ENCODE peak calls at places on chromosomes 5 and 9, in four cellular contexts. O is IMR-90, N is adrenal gland, S is transverse colon. Q is an unnamed sample.

GRCh38 chr5:158234323-158235158 is 375.6 kb upstream of the CLINT1 start:
- DNase-seq in N (no peak), O (no peak), S (no peak), Q (no peak)

GRCh38 chr5:141986072-141986471 is 17.2 kb downstream of the RNF14 start:
- DNase-seq in S (no peak), N (no peak), O (no peak), Q (no peak)

GRCh38 chr5:180007582-180007981 is 64.0 kb downstream of the RNF130 start:
- DNase-seq in O (no peak), N (peak), S (no peak), Q (no peak)

GRCh38 chr9:71036501-71036900 is 84.9 kb downstream of the TRPM3 start:
- DNase-seq in N (no peak), O (no peak), S (no peak), Q (peak)

GRCh38 chr5:133317558-133317957 is 265.7 kb downstream of the HSPA4 start:
- DNase-seq in S (no peak), N (peak), O (no peak), Q (no peak)

GRCh38 chr9:32554107-32554506 is 1.7 kb upstream of the TOPORS start:
- DNase-seq in O (peak), N (no peak), S (no peak), Q (no peak)

GRCh38 chr9:22645893-22646292 is 199.3 kb downstream of the DMRTA1 start:
- DNase-seq in S (no peak), O (peak), N (no peak), Q (no peak)

GRCh38 chr5:112121268-112121667 is 297.8 kb downstream of the EPB41L4A start:
- DNase-seq in S (no peak), N (no peak), O (peak), Q (no peak)

GRCh38 chr9:77511525-77511924 is 136.6 kb downstream of the GNA14 start:
- DNase-seq in O (no peak), S (no peak), N (no peak), Q (no peak)

GRCh38 chr9:69582018-69582417 is 90.2 kb downstream of the APBA1 start:
- DNase-seq in S (no peak), N (no peak), O (no peak), Q (no peak)

DNA sequence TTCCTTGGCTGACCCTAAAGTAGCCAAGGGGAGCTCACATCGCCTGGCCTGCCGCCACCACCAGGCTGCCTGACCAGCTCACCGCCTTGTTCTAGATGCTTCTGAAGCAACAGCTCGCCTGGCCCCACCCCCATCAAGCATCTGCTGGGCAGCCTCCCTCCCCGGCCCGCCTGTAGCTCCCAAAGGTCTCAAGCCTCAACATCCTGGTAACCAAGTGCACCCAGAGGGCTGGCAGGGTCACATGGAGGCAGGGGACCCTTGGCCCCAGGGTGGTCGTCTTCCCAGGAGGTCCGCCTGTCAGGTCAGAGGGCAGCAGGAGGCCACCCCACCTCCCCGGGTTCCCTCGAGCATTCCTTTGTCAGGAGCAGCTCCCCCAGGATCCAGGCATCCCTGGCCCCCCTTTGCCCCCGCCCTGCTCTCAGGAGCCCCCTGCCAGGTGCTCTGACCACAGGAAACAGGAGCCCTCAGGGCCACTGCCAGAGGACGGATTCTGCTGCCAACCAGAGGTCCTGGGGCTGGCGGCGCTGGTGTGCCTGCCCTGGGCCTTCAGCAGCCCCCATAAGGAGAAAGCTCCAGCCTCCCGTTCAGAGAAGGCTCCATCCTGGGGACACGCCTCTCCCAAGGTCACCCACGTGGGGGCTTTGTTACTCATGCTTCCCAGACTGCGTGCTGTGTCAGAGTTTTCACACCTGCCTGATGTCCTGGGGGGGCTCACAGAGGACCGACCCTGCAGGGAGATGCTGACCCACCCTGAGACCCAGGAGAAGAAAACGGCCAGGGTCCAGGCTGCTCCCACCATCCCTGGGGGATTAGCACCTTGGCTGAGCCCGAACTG is 3.5 kb upstream of the LRRC14B start:
- DNase-seq in O (no peak), N (no peak), S (no peak), Q (no peak)
- H3K4me3 ChIP-seq in O (no peak), N (no peak), S (peak), Q (no peak)

GRCh38 chr5:154857091-154857533 is 1.3 kb upstream of the CNOT8 start:
- DNase-seq in S (peak), O (no peak), N (no peak), Q (peak)
- TF ChIP-seq POLR2A in S (no peak), O (no peak), N (no peak), Q (no peak)

DNA sequence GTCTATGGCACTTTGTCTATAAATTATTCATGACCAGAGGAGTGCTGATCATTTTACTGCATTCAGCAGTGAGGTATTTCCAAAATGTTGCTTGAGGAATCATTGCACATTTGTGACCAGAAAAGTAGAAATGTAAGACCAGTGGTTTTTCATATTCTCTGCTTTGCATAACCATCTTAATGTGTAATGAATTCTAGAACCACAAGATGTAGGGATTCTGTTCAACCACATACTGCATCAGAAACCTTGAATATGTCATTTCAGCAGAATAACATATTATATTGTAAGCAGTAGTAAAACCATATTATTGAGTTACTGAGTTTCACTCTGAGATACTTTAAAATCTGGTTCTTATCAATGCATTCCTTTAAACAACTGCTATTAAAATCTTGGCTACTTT is 1243.4 kb downstream of the MAT2B start:
- DNase-seq in N (no peak), O (no peak), S (no peak), Q (no peak)
- H3K27ac ChIP-seq in N (no peak), O (no peak), S (no peak), Q (no peak)

GRCh38 chr9:21402387-21403247 is 6.3 kb upstream of the IFNA8 start:
- DNase-seq in O (no peak), N (no peak), S (no peak), Q (no peak)
- H3K4me3 ChIP-seq in O (no peak), N (no peak), S (peak), Q (no peak)

GRCh38 chr9:79673614-79674013 is 101.8 kb downstream of the TLE4 start:
- DNase-seq in N (no peak), O (no peak), S (no peak), Q (no peak)
- TF ChIP-seq POLR2A in N (no peak), O (no peak), S (no peak), Q (no peak)

GRCh38 chr9:6384732-6385131 is 28.3 kb upstream of the UHRF2 start:
- DNase-seq in N (no peak), O (no peak), S (no peak), Q (no peak)

GRCh38 chr9:6383551-6384225 is 29.3 kb upstream of the UHRF2 start:
- DNase-seq in N (no peak), S (no peak), O (peak), Q (no peak)

GRCh38 chr9:6382681-6383080 is 30.3 kb upstream of the UHRF2 start:
- DNase-seq in O (peak), N (no peak), S (no peak), Q (no peak)
- H3K27ac ChIP-seq in O (peak), N (no peak), S (no peak), Q (no peak)

DNA sequence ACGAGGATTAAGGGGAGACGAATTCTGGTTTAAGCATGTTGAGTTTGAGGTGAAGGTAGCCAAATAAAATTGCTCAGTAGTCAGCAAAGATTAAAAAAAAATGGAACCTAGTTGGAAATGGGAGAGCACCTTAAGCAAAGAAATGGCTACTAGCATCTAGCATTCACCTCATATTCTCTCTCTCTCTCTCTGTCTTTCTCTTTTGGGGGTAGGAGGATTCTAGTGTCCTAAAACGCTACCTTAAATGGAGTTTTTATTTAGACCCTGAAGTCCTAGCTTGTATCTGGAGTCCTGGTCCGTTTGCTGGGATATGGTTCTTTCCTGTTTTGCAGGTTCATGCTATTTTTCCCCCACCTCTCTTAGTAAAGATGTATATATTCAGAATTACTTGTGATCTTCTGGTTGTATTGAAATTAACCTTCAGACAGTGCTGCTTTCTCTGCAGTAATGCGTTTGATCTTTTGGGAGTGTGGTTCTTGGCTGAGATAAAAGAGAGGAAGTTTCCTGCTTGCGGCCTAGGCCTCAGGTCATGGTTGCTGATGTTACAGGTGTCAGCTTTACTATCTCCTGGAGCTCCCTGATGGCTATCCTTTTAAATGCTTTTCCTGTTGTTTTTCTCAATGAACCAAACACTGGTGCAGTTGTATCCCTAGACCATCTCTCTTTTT is 8.0 kb downstream of the TGFBR1 start:
- DNase-seq in S (no peak), O (no peak), N (no peak), Q (no peak)
- H3K4me3 ChIP-seq in S (no peak), O (no peak), N (no peak), Q (no peak)

DNA sequence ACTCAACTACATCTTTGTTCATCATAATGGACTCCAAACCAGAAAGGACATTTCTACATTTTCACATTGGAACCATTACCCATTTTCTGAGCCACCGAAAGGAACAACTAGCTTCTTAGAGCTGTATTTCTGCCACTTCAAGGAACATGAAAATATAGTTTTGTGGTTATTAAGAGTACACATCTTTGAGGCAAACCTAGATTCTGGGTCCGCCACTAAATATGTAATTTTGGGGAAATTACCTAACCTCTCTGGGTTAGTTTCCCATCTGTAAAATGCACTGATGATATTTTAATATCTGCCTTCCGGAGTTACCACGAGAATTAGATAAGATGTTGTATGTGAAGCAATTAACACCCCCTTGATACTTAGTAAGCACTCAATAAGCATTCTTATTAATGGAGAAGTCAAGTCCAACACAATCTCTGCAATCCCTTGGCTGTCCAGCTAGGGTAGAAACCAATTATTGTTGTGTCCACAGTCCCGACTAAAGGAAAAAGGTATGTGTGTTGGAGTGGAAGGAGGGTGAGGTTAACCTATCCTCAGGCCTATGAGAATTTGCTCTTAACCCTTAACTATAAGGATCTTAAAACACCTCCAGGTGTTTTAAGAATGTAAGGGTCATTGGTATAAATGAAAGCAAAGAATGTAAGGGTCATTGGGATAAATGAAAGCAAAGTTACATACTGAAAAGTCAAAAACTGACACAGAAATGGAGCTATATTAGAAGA is 94.0 kb upstream of the PTGER4 start:
- DNase-seq in O (no peak), S (no peak), N (no peak), Q (no peak)
- TF ChIP-seq POLR2A in O (no peak), S (no peak), N (no peak), Q (no peak)

Q was measured in thyroid gland.